ENCODE peak calls at places on chromosomes 11 and 22, in eight cellular contexts. One of them, this sample, is unnamed.
A peak's percentile ranks its signal among the peaks of the same experiment; 100 is the strongest.

GRCh38 chr11:133713406-133713805 is 131.9 kb downstream of the SPATA19 start:
- DNase-seq in DND-41: no peak
- DNase-seq in CD4-positive, alpha-beta memory T cell: no peak
- DNase-seq in CD8-positive, alpha-beta memory T cell: no peak
- DNase-seq in heart left ventricle: no peak
- DNase-seq in CD8-positive, alpha-beta T cell: no peak
- DNase-seq in GM23338: no peak
- DNase-seq in prostate gland: no peak
- DNase-seq in this sample: no peak

GRCh38 chr11:124758355-124759267 is 3.5 kb downstream of the ESAM start:
- DNase-seq in DND-41: no peak
- DNase-seq in CD4-positive, alpha-beta memory T cell: peak; percentile 67
- DNase-seq in CD8-positive, alpha-beta memory T cell: peak; percentile 68
- DNase-seq in heart left ventricle: peak; percentile 73
- DNase-seq in CD8-positive, alpha-beta T cell: peak; percentile 70
- DNase-seq in GM23338: peak; percentile 98
- DNase-seq in prostate gland: peak; percentile 68
- DNase-seq in this sample: peak; percentile 83

GRCh38 chr11:78101073-78101472 is 21.4 kb upstream of the NDUFC2 start:
- DNase-seq in DND-41: no peak
- DNase-seq in CD4-positive, alpha-beta memory T cell: no peak
- DNase-seq in CD8-positive, alpha-beta memory T cell: no peak
- DNase-seq in heart left ventricle: no peak
- DNase-seq in CD8-positive, alpha-beta T cell: no peak
- DNase-seq in GM23338: no peak
- DNase-seq in prostate gland: no peak
- DNase-seq in this sample: no peak

GRCh38 chr11:34358258-34358665 is 452 bp upstream of the ABTB2 start:
- DNase-seq in DND-41: no peak
- DNase-seq in CD4-positive, alpha-beta memory T cell: no peak
- DNase-seq in CD8-positive, alpha-beta memory T cell: no peak
- DNase-seq in heart left ventricle: peak; percentile 63
- DNase-seq in CD8-positive, alpha-beta T cell: no peak
- DNase-seq in GM23338: peak; percentile 75
- DNase-seq in prostate gland: peak; percentile 66
- DNase-seq in this sample: peak; percentile 56

GRCh38 chr11:112289588-112290461 is 29.2 kb upstream of the PLET1 start:
- DNase-seq in DND-41: peak; percentile 83
- DNase-seq in CD4-positive, alpha-beta memory T cell: peak; percentile 85
- DNase-seq in CD8-positive, alpha-beta memory T cell: peak; percentile 84
- DNase-seq in heart left ventricle: peak; percentile 87
- DNase-seq in CD8-positive, alpha-beta T cell: peak; percentile 86
- DNase-seq in GM23338: peak; percentile 90
- DNase-seq in prostate gland: peak; percentile 74
- DNase-seq in this sample: peak; percentile 72

GRCh38 chr11:59756845-59757244 is 1.7 kb downstream of the STX3 start:
- DNase-seq in DND-41: no peak
- DNase-seq in CD4-positive, alpha-beta memory T cell: no peak
- DNase-seq in CD8-positive, alpha-beta memory T cell: no peak
- DNase-seq in heart left ventricle: peak; percentile 31
- DNase-seq in CD8-positive, alpha-beta T cell: no peak
- DNase-seq in GM23338: peak; percentile 16
- DNase-seq in prostate gland: peak; percentile 56
- DNase-seq in this sample: peak; percentile 51

GRCh38 chr22:19325296-19325950 is 33.9 kb upstream of the CLTCL1 start:
- DNase-seq in DND-41: no peak
- DNase-seq in CD4-positive, alpha-beta memory T cell: no peak
- DNase-seq in CD8-positive, alpha-beta memory T cell: no peak
- DNase-seq in heart left ventricle: no peak
- DNase-seq in CD8-positive, alpha-beta T cell: no peak
- DNase-seq in GM23338: no peak
- DNase-seq in prostate gland: no peak
- DNase-seq in this sample: no peak

GRCh38 chr11:116420770-116421528 is 351.8 kb downstream of the BUD13 start:
- DNase-seq in DND-41: no peak
- DNase-seq in CD4-positive, alpha-beta memory T cell: no peak
- DNase-seq in CD8-positive, alpha-beta memory T cell: no peak
- DNase-seq in heart left ventricle: no peak
- DNase-seq in CD8-positive, alpha-beta T cell: no peak
- DNase-seq in GM23338: no peak
- DNase-seq in prostate gland: no peak
- DNase-seq in this sample: no peak

GRCh38 chr11:46278387-46279173 is 1.1 kb downstream of the CREB3L1 start:
- DNase-seq in DND-41: no peak
- DNase-seq in CD4-positive, alpha-beta memory T cell: peak; percentile 17
- DNase-seq in CD8-positive, alpha-beta memory T cell: peak; percentile 34
- DNase-seq in heart left ventricle: no peak
- DNase-seq in CD8-positive, alpha-beta T cell: peak; percentile 21
- DNase-seq in GM23338: peak; percentile 87
- DNase-seq in prostate gland: peak; percentile 71
- DNase-seq in this sample: peak; percentile 68

GRCh38 chr11:65215441-65216076 is 33.8 kb downstream of the CAPN1 start:
- DNase-seq in DND-41: no peak
- DNase-seq in CD4-positive, alpha-beta memory T cell: no peak
- DNase-seq in CD8-positive, alpha-beta memory T cell: no peak
- DNase-seq in heart left ventricle: no peak
- DNase-seq in CD8-positive, alpha-beta T cell: no peak
- DNase-seq in GM23338: no peak
- DNase-seq in prostate gland: no peak
- DNase-seq in this sample: no peak

GRCh38 chr11:110907629-110908028 is 195.4 kb upstream of the ARHGAP20 start:
- DNase-seq in DND-41: peak; percentile 43
- DNase-seq in CD4-positive, alpha-beta memory T cell: peak; percentile 19
- DNase-seq in CD8-positive, alpha-beta memory T cell: peak; percentile 22
- DNase-seq in heart left ventricle: no peak
- DNase-seq in CD8-positive, alpha-beta T cell: no peak
- DNase-seq in GM23338: no peak
- DNase-seq in prostate gland: peak; percentile 12
- DNase-seq in this sample: no peak

GRCh38 chr11:10514713-10515112 is 26.3 kb downstream of the RNF141 start:
- DNase-seq in DND-41: no peak
- DNase-seq in CD4-positive, alpha-beta memory T cell: no peak
- DNase-seq in CD8-positive, alpha-beta memory T cell: no peak
- DNase-seq in heart left ventricle: no peak
- DNase-seq in CD8-positive, alpha-beta T cell: no peak
- DNase-seq in GM23338: no peak
- DNase-seq in prostate gland: no peak
- DNase-seq in this sample: no peak

GRCh38 chr11:122159173-122159701 is 43.2 kb upstream of the BLID start:
- DNase-seq in DND-41: peak; percentile 4
- DNase-seq in CD4-positive, alpha-beta memory T cell: no peak
- DNase-seq in CD8-positive, alpha-beta memory T cell: no peak
- DNase-seq in heart left ventricle: no peak
- DNase-seq in CD8-positive, alpha-beta T cell: no peak
- DNase-seq in GM23338: peak; percentile 26
- DNase-seq in prostate gland: no peak
- DNase-seq in this sample: no peak

GRCh38 chr11:91773090-91773489 is 451.5 kb upstream of the FAT3 start:
- DNase-seq in DND-41: no peak
- DNase-seq in CD4-positive, alpha-beta memory T cell: no peak
- DNase-seq in CD8-positive, alpha-beta memory T cell: no peak
- DNase-seq in heart left ventricle: no peak
- DNase-seq in CD8-positive, alpha-beta T cell: no peak
- DNase-seq in GM23338: peak; percentile 53
- DNase-seq in prostate gland: no peak
- DNase-seq in this sample: no peak

GRCh38 chr11:106202935-106203620 is 125.6 kb downstream of the AASDHPPT start:
- DNase-seq in DND-41: no peak
- DNase-seq in CD4-positive, alpha-beta memory T cell: no peak
- DNase-seq in CD8-positive, alpha-beta memory T cell: no peak
- DNase-seq in heart left ventricle: no peak
- DNase-seq in CD8-positive, alpha-beta T cell: no peak
- DNase-seq in GM23338: no peak
- DNase-seq in prostate gland: no peak
- DNase-seq in this sample: no peak

GRCh38 chr11:106208795-106209194 is 131.3 kb downstream of the AASDHPPT start:
- DNase-seq in DND-41: no peak
- DNase-seq in CD4-positive, alpha-beta memory T cell: no peak
- DNase-seq in CD8-positive, alpha-beta memory T cell: no peak
- DNase-seq in heart left ventricle: no peak
- DNase-seq in CD8-positive, alpha-beta T cell: no peak
- DNase-seq in GM23338: no peak
- DNase-seq in prostate gland: no peak
- DNase-seq in this sample: peak; percentile 70
- H3K36me3 ChIP-seq in DND-41: no peaks in the 10 kb centered on the region
- H3K36me3 ChIP-seq in CD4-positive, alpha-beta memory T cell: no peaks in the 10 kb centered on the region
- H3K36me3 ChIP-seq in CD8-positive, alpha-beta memory T cell: no peaks in the 10 kb centered on the region
- H3K36me3 ChIP-seq in heart left ventricle: no peaks in the 10 kb centered on the region
- H3K36me3 ChIP-seq in CD8-positive, alpha-beta T cell: no peaks in the 10 kb centered on the region
- H3K36me3 ChIP-seq in GM23338: no peaks in the 10 kb centered on the region
- H3K36me3 ChIP-seq in prostate gland: no peaks in the 10 kb centered on the region
- H3K36me3 ChIP-seq in this sample: no peaks in the 10 kb centered on the region

GRCh38 chr11:73316422-73316821 is 8.3 kb downstream of the ARHGEF17 start:
- DNase-seq in DND-41: no peak
- DNase-seq in CD4-positive, alpha-beta memory T cell: no peak
- DNase-seq in CD8-positive, alpha-beta memory T cell: no peak
- DNase-seq in heart left ventricle: no peak
- DNase-seq in CD8-positive, alpha-beta T cell: no peak
- DNase-seq in GM23338: no peak
- DNase-seq in prostate gland: no peak
- DNase-seq in this sample: no peak

GRCh38 chr11:73312806-73313403 is 4.8 kb downstream of the ARHGEF17 start:
- DNase-seq in DND-41: no peak
- DNase-seq in CD4-positive, alpha-beta memory T cell: no peak
- DNase-seq in CD8-positive, alpha-beta memory T cell: no peak
- DNase-seq in heart left ventricle: no peak
- DNase-seq in CD8-positive, alpha-beta T cell: no peak
- DNase-seq in GM23338: no peak
- DNase-seq in prostate gland: no peak
- DNase-seq in this sample: no peak

GRCh38 chr11:73313652-73314051 is 5.6 kb downstream of the ARHGEF17 start:
- DNase-seq in DND-41: peak; percentile 31
- DNase-seq in CD4-positive, alpha-beta memory T cell: no peak
- DNase-seq in CD8-positive, alpha-beta memory T cell: no peak
- DNase-seq in heart left ventricle: no peak
- DNase-seq in CD8-positive, alpha-beta T cell: no peak
- DNase-seq in GM23338: no peak
- DNase-seq in prostate gland: no peak
- DNase-seq in this sample: no peak

GRCh38 chr11:73315288-73316020 is 7.4 kb downstream of the ARHGEF17 start:
- DNase-seq in DND-41: no peak
- DNase-seq in CD4-positive, alpha-beta memory T cell: no peak
- DNase-seq in CD8-positive, alpha-beta memory T cell: no peak
- DNase-seq in heart left ventricle: no peak
- DNase-seq in CD8-positive, alpha-beta T cell: no peak
- DNase-seq in GM23338: no peak
- DNase-seq in prostate gland: no peak
- DNase-seq in this sample: no peak

GRCh38 chr11:73314121-73314948 is 6.3 kb downstream of the ARHGEF17 start:
- DNase-seq in DND-41: no peak
- DNase-seq in CD4-positive, alpha-beta memory T cell: no peak
- DNase-seq in CD8-positive, alpha-beta memory T cell: no peak
- DNase-seq in heart left ventricle: peak; percentile 80
- DNase-seq in CD8-positive, alpha-beta T cell: no peak
- DNase-seq in GM23338: peak; percentile 50
- DNase-seq in prostate gland: no peak
- DNase-seq in this sample: no peak
- H3K4me1 ChIP-seq in DND-41: peaks cover 6% of the 10 kb centered on the region
- H3K4me1 ChIP-seq in CD4-positive, alpha-beta memory T cell: peaks cover 5% of the 10 kb centered on the region
- H3K4me1 ChIP-seq in CD8-positive, alpha-beta memory T cell: no peaks in the 10 kb centered on the region
- H3K4me1 ChIP-seq in heart left ventricle: peaks cover 5% of the 10 kb centered on the region
- H3K4me1 ChIP-seq in CD8-positive, alpha-beta T cell: no peaks in the 10 kb centered on the region
- H3K4me1 ChIP-seq in GM23338: peaks cover 3% of the 10 kb centered on the region
- H3K4me1 ChIP-seq in prostate gland: peaks cover 6% of the 10 kb centered on the region
- H3K4me1 ChIP-seq in this sample: peaks cover 49% of the 10 kb centered on the region

GRCh38 chr11:129598378-129598777 is 217.3 kb upstream of the TMEM45B start:
- DNase-seq in DND-41: no peak
- DNase-seq in CD4-positive, alpha-beta memory T cell: no peak
- DNase-seq in CD8-positive, alpha-beta memory T cell: no peak
- DNase-seq in heart left ventricle: no peak
- DNase-seq in CD8-positive, alpha-beta T cell: no peak
- DNase-seq in GM23338: no peak
- DNase-seq in prostate gland: no peak
- DNase-seq in this sample: no peak

GRCh38 chr11:129595043-129595962 is 219.7 kb downstream of the BARX2 start:
- DNase-seq in DND-41: no peak
- DNase-seq in CD4-positive, alpha-beta memory T cell: no peak
- DNase-seq in CD8-positive, alpha-beta memory T cell: no peak
- DNase-seq in heart left ventricle: no peak
- DNase-seq in CD8-positive, alpha-beta T cell: no peak
- DNase-seq in GM23338: no peak
- DNase-seq in prostate gland: no peak
- DNase-seq in this sample: no peak

GRCh38 chr11:129593098-129593497 is 217.4 kb downstream of the BARX2 start:
- DNase-seq in DND-41: no peak
- DNase-seq in CD4-positive, alpha-beta memory T cell: no peak
- DNase-seq in CD8-positive, alpha-beta memory T cell: no peak
- DNase-seq in heart left ventricle: no peak
- DNase-seq in CD8-positive, alpha-beta T cell: no peak
- DNase-seq in GM23338: peak; percentile 38
- DNase-seq in prostate gland: peak; percentile 70
- DNase-seq in this sample: peak; percentile 53

GRCh38 chr11:129592191-129592590 is 216.5 kb downstream of the BARX2 start:
- DNase-seq in DND-41: no peak
- DNase-seq in CD4-positive, alpha-beta memory T cell: no peak
- DNase-seq in CD8-positive, alpha-beta memory T cell: no peak
- DNase-seq in heart left ventricle: no peak
- DNase-seq in CD8-positive, alpha-beta T cell: no peak
- DNase-seq in GM23338: no peak
- DNase-seq in prostate gland: no peak
- DNase-seq in this sample: no peak

GRCh38 chr11:129596361-129596760 is 219.3 kb upstream of the TMEM45B start:
- DNase-seq in DND-41: no peak
- DNase-seq in CD4-positive, alpha-beta memory T cell: no peak
- DNase-seq in CD8-positive, alpha-beta memory T cell: no peak
- DNase-seq in heart left ventricle: no peak
- DNase-seq in CD8-positive, alpha-beta T cell: no peak
- DNase-seq in GM23338: no peak
- DNase-seq in prostate gland: no peak
- DNase-seq in this sample: no peak
- H3K27ac ChIP-seq in DND-41: no peak overlapping the region
- H3K27ac ChIP-seq in CD4-positive, alpha-beta memory T cell: no peak overlapping the region
- H3K27ac ChIP-seq in CD8-positive, alpha-beta memory T cell: no peak overlapping the region
- H3K27ac ChIP-seq in heart left ventricle: no peak overlapping the region
- H3K27ac ChIP-seq in CD8-positive, alpha-beta T cell: no peak overlapping the region
- H3K27ac ChIP-seq in GM23338: no peak overlapping the region
- H3K27ac ChIP-seq in prostate gland: no peak overlapping the region
- H3K27ac ChIP-seq in this sample: no peak overlapping the region

GRCh38 chr22:46349238-46349637 is 13.7 kb downstream of the TRMU start:
- DNase-seq in DND-41: no peak
- DNase-seq in CD4-positive, alpha-beta memory T cell: no peak
- DNase-seq in CD8-positive, alpha-beta memory T cell: no peak
- DNase-seq in heart left ventricle: peak; percentile 26
- DNase-seq in CD8-positive, alpha-beta T cell: no peak
- DNase-seq in GM23338: no peak
- DNase-seq in prostate gland: no peak
- DNase-seq in this sample: peak; percentile 84

GRCh38 chr22:46350111-46350510 is 14.6 kb downstream of the TRMU start:
- DNase-seq in DND-41: no peak
- DNase-seq in CD4-positive, alpha-beta memory T cell: no peak
- DNase-seq in CD8-positive, alpha-beta memory T cell: no peak
- DNase-seq in heart left ventricle: no peak
- DNase-seq in CD8-positive, alpha-beta T cell: no peak
- DNase-seq in GM23338: no peak
- DNase-seq in prostate gland: no peak
- DNase-seq in this sample: no peak

GRCh38 chr22:46348099-46348695 is 12.7 kb downstream of the TRMU start:
- DNase-seq in DND-41: no peak
- DNase-seq in CD4-positive, alpha-beta memory T cell: no peak
- DNase-seq in CD8-positive, alpha-beta memory T cell: no peak
- DNase-seq in heart left ventricle: peak; percentile 79
- DNase-seq in CD8-positive, alpha-beta T cell: no peak
- DNase-seq in GM23338: no peak
- DNase-seq in prostate gland: no peak
- DNase-seq in this sample: no peak

GRCh38 chr22:46350646-46351045 is 15.1 kb downstream of the TRMU start:
- DNase-seq in DND-41: no peak
- DNase-seq in CD4-positive, alpha-beta memory T cell: no peak
- DNase-seq in CD8-positive, alpha-beta memory T cell: no peak
- DNase-seq in heart left ventricle: peak; percentile 28
- DNase-seq in CD8-positive, alpha-beta T cell: no peak
- DNase-seq in GM23338: no peak
- DNase-seq in prostate gland: no peak
- DNase-seq in this sample: no peak

GRCh38 chr22:46349681-46350080 is 14.2 kb downstream of the TRMU start:
- DNase-seq in DND-41: no peak
- DNase-seq in CD4-positive, alpha-beta memory T cell: no peak
- DNase-seq in CD8-positive, alpha-beta memory T cell: no peak
- DNase-seq in heart left ventricle: peak; percentile 30
- DNase-seq in CD8-positive, alpha-beta T cell: no peak
- DNase-seq in GM23338: no peak
- DNase-seq in prostate gland: no peak
- DNase-seq in this sample: no peak
- H3K36me3 ChIP-seq in DND-41: peaks cover 98% of the 10 kb centered on the region
- H3K36me3 ChIP-seq in CD4-positive, alpha-beta memory T cell: peaks cover 85% of the 10 kb centered on the region
- H3K36me3 ChIP-seq in CD8-positive, alpha-beta memory T cell: peaks cover 66% of the 10 kb centered on the region
- H3K36me3 ChIP-seq in heart left ventricle: peaks cover 4% of the 10 kb centered on the region
- H3K36me3 ChIP-seq in CD8-positive, alpha-beta T cell: peaks cover 67% of the 10 kb centered on the region
- H3K36me3 ChIP-seq in GM23338: peaks cover 29% of the 10 kb centered on the region
- H3K36me3 ChIP-seq in prostate gland: peaks cover 16% of the 10 kb centered on the region
- H3K36me3 ChIP-seq in this sample: peaks cover 12% of the 10 kb centered on the region